ENCODE peak calls at places on chromosome 12, in five cellular contexts. L is lower lobe of right lung; R is left ventricle myocardium inferior; F is CD4-positive, alpha-beta T cell; I is H9. S is an unnamed sample.
A peak's percentile ranks its signal among the peaks of the same experiment; 100 is the strongest.

GRCh38 chr12:3317841-3318501 is 173.0 kb upstream of the PRMT8 start:
- DNase-seq in L (no peak), R (no peak), F (no peak), I (no peak), S (no peak)

GRCh38 chr12:46473634-46474201 is 101.1 kb upstream of the SLC38A2 start:
- DNase-seq in L (peak; percentile 72), R (peak; percentile 64), F (no peak), I (no peak), S (peak; percentile 75)

GRCh38 chr12:6262635-6263034 is 47.8 kb upstream of the PLEKHG6 start:
- DNase-seq in L (no peak), R (no peak), F (no peak), I (no peak), S (no peak)

GRCh38 chr12:19893514-19893913 is 454.2 kb downstream of the AEBP2 start:
- DNase-seq in L (no peak), R (no peak), F (no peak), I (no peak), S (no peak)

GRCh38 chr12:115088995-115089841 is 405.2 kb upstream of the TBX3 start:
- DNase-seq in L (no peak), R (no peak), F (no peak), I (no peak), S (no peak)

GRCh38 chr12:76595056-76595455 is 35.5 kb upstream of the OSBPL8 start:
- DNase-seq in L (no peak), R (no peak), F (no peak), I (no peak), S (no peak)

GRCh38 chr12:41242613-41243012 is 54.5 kb downstream of the PDZRN4 start:
- DNase-seq in L (no peak), R (no peak), F (no peak), I (no peak), S (no peak)

GRCh38 chr12:57170408-57170807 is 23.0 kb upstream of the LRP1-AS start:
- DNase-seq in L (no peak), R (no peak), F (no peak), I (no peak), S (no peak)

GRCh38 chr12:11728154-11728755 is 78.8 kb downstream of the ETV6 start:
- DNase-seq in L (no peak), R (no peak), F (no peak), I (no peak), S (no peak)

GRCh38 chr12:116525418-116526001 is 33.7 kb upstream of the MAP1LC3B2 start:
- DNase-seq in L (no peak), R (peak; percentile 48), F (no peak), I (no peak), S (peak; percentile 45)

GRCh38 chr12:111942557-111942956 is 70.4 kb downstream of the TMEM116 start:
- DNase-seq in L (no peak), R (no peak), F (no peak), I (no peak), S (peak; percentile 30)

GRCh38 chr12:45726594-45727300 is 2.8 kb upstream of the ARID2 start:
- DNase-seq in L (peak; percentile 72), R (peak; percentile 61), F (peak; percentile 21), I (peak; percentile 48), S (peak; percentile 62)

GRCh38 chr12:121930862-121931261 is 12.5 kb downstream of the CFAP251 start:
- DNase-seq in L (no peak), R (no peak), F (no peak), I (no peak), S (no peak)

DNA sequence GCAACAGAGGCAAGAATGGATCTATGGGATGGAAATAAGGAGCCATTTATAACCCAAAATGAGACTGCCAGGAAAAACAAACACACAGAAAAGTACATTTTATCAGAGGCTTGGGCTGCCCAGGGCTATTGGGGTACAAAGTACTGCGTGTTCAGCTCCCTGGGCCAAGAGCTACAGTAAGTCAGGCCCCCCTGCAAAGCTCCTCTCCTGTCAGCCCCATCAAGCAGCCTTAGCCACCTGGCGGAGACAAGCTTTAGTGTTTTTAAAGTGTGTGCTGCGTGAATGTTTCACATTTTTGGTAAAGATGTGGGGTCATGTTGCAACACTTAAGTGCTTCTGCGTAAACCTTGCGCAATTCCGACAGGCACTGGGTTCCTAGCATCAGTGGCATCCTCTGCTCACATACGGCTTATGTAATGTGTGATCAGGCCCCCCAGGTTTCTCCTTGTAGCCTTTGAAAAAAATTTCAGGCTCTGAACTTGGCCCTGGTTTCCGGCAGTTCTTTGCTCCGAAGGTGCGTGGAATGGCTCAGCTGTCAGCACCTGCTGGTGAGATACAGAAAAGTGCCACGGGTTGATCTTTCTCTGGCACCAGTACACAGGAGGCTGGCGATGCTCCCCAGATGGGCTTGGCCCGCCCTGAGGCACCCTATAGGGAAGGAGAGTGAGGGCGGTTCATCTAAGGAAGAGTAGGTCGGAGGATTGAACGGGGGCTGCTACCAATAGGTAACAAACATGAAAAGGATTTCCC is 198.7 kb upstream of the EEA1 start:
- DNase-seq in L (peak; percentile 75), R (peak; percentile 78), F (no peak), I (peak; percentile 55), S (peak; percentile 49)
- TF ChIP-seq CTCF in L (peak; percentile 43), R (peak; percentile 58), F (no peak), I (peak; percentile 43), S (peak; percentile 6)

GRCh38 chr12:87667378-87667777 is 361.8 kb downstream of the C12orf50 start:
- DNase-seq in L (no peak), R (no peak), F (no peak), I (no peak), S (no peak)
- TF ChIP-seq CTCF in L (no peak), R (peak; percentile 47), F (no peak), I (no peak), S (no peak)

GRCh38 chr12:132366341-132366861 is 37.0 kb upstream of the GALNT9 start:
- DNase-seq in L (no peak), R (no peak), F (no peak), I (no peak), S (no peak)

GRCh38 chr12:132364348-132364902 is 35.0 kb upstream of the GALNT9 start:
- DNase-seq in L (no peak), R (no peak), F (no peak), I (no peak), S (no peak)

GRCh38 chr12:132363661-132364347 is 34.4 kb upstream of the GALNT9 start:
- DNase-seq in L (peak; percentile 40), R (no peak), F (no peak), I (no peak), S (no peak)

GRCh38 chr12:132362966-132363660 is 33.7 kb upstream of the GALNT9 start:
- DNase-seq in L (peak; percentile 42), R (peak; percentile 5), F (no peak), I (no peak), S (no peak)

DNA sequence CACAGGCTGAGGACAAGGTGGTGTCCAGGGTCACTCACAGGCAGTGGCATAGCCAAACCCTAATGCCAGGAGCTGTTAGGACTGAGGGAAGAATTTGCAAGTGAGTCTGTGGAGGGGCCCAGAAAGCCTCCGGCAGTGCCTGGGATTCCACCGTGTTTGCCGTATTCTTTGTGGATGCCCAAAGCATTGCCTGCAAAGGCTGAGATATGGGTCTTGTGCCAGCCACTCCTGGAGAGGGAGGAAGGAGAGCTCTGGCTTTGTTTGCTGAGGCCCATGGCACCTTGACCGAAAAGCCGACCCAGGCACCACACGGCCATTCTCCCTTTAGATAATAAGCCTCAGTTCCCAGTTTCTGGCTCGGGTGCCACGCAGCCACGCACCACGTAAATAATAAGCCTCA is 35.8 kb upstream of the GALNT9 start:
- DNase-seq in L (no peak), R (no peak), F (no peak), I (no peak), S (no peak)
- TF ChIP-seq CTCF in L (no peak), R (no peak), F (no peak), I (no peak), S (no peak)

GRCh38 chr12:51900323-51900889 is 6.9 kb upstream of the ACVRL1 start:
- DNase-seq in L (no peak), R (no peak), F (no peak), I (no peak), S (no peak)

GRCh38 chr12:51898937-51899336 is 8.4 kb upstream of the ACVRL1 start:
- DNase-seq in L (no peak), R (no peak), F (no peak), I (no peak), S (no peak)

GRCh38 chr12:51901881-51902280 is 5.4 kb upstream of the ACVRL1 start:
- DNase-seq in L (no peak), R (no peak), F (no peak), I (no peak), S (no peak)

GRCh38 chr12:51898506-51898905 is 8.8 kb upstream of the ACVRL1 start:
- DNase-seq in L (no peak), R (no peak), F (no peak), I (no peak), S (no peak)

DNA sequence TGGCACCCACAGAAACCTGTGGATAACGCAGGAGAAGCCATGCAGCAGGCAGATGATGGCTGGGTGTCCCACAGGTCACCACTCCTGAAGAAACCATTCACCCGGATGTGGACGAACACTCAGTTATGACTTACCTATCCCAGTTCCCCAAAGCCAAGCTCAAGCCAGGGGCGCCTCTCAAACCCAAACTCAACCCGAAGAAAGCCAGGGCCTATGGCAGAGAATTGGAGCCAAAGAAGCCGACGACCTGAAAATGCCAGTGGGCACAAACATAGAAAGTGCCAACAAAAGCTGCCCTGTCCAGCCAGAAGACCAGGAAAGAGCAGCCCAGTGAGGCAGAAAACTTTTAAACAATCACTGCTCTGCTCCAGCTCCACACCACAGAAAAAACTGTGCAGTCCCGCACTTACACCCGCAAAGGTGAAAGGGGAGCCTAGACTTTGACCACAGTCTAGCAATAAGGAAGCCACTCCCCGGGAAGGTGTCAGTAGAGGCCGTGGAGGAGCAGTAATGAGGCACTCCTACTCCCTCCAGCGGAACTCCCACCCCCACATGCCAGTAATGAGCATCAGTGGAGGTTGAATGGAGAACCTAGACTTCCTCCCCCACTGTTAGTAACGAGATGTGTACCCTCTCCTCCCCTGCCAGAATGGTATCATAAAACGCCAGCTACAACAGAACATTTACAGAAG is 6.0 kb upstream of the ACVRL1 start:
- DNase-seq in L (no peak), R (no peak), F (no peak), I (no peak), S (peak; percentile 75)
- TF ChIP-seq CTCF in L (no peak), R (no peak), F (no peak), I (no peak), S (peak; percentile 11)

DNA sequence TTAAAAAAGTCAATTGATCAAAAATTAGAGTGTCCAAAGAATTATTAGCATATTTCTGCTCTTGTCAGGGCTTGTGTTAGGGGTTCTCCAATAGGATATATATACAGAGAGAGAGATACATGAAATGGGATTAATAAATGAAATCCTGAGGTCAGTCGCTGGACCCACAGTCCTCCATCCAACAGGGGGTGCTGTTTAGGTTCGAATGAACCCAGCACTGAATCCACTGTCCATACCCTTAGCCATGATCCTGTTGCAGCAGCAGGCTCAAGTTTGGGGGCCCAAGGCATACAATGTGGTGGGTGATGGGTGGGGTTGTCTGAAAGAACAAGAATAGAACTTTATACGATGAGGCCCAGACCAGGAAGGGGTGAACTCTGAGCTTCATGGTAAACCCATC is 780 bp upstream of the MYO1H start:
- DNase-seq in L (no peak), R (no peak), F (no peak), I (no peak), S (no peak)
- TF ChIP-seq CTCF in L (no peak), R (no peak), F (no peak), I (peak; percentile 59), S (no peak)

GRCh38 chr12:7344831-7345230 is 41.0 kb downstream of the ACSM4 start:
- DNase-seq in L (no peak), R (no peak), F (no peak), I (no peak), S (no peak)

GRCh38 chr12:7345232-7345631 is 41.4 kb downstream of the ACSM4 start:
- DNase-seq in L (no peak), R (no peak), F (no peak), I (no peak), S (no peak)

GRCh38 chr12:7339675-7340074 is 35.8 kb downstream of the ACSM4 start:
- DNase-seq in L (no peak), R (no peak), F (no peak), I (no peak), S (no peak)
- TF ChIP-seq CTCF in L (no peak), R (no peak), F (no peak), I (no peak), S (no peak)